ENCODE peak calls at places on chromosomes 13 and 19, in five cellular contexts. O, G, Q, I and N are unnamed samples.

GRCh38 chr19:5228932-5229777 is 111.5 kb downstream of the PTPRS start:
- DNase-seq in O (no peak), G (no peak), Q (no peak), I (no peak), N (no peak)

GRCh38 chr19:18153555-18154134 is 682 bp downstream of the PIK3R2 start:
- DNase-seq in O (no peak), G (no peak), Q (no peak), I (no peak), N (no peak)

GRCh38 chr13:68304287-68304893 is 1074.3 kb upstream of the PCDH9 start:
- DNase-seq in O (no peak), G (peak), Q (peak), I (peak), N (peak)

GRCh38 chr19:39428309-39429112 is 7.2 kb downstream of the RPS16 start:
- DNase-seq in O (peak), G (peak), Q (peak), I (peak), N (peak)

GRCh38 chr13:99686944-99687382 is 185.7 kb downstream of the TM9SF2 start:
- DNase-seq in O (no peak), G (peak), Q (no peak), I (no peak), N (no peak)

GRCh38 chr19:4567584-4568071 is 8.1 kb upstream of the SEMA6B start:
- DNase-seq in O (peak), G (peak), Q (peak), I (peak), N (peak)

GRCh38 chr13:44648392-44649117 is 72.4 kb upstream of the TSC22D1 start:
- DNase-seq in O (no peak), G (peak), Q (no peak), I (peak), N (no peak)

GRCh38 chr19:49461656-49462055 is 8.6 kb downstream of the ALDH16A1 start:
- DNase-seq in O (no peak), G (no peak), Q (no peak), I (no peak), N (no peak)

GRCh38 chr19:57572415-57572947 is 6.2 kb downstream of the ZNF416 start:
- DNase-seq in O (no peak), G (no peak), Q (no peak), I (no peak), N (no peak)

GRCh38 chr13:67410645-67411044 is 180.5 kb upstream of the PCDH9 start:
- DNase-seq in O (no peak), G (peak), Q (no peak), I (no peak), N (peak)

GRCh38 chr13:28257305-28257704 is 119.0 kb downstream of the PAN3 start:
- DNase-seq in O (no peak), G (no peak), Q (no peak), I (no peak), N (no peak)

GRCh38 chr19:38852231-38853044 is 2.7 kb upstream of the HNRNPL start:
- DNase-seq in O (peak), G (peak), Q (peak), I (peak), N (no peak)

GRCh38 chr13:77136902-77137420 is 110.0 kb upstream of the FBXL3 start:
- DNase-seq in O (peak), G (peak), Q (peak), I (no peak), N (no peak)

GRCh38 chr13:32984857-32985626 is 31.2 kb upstream of the KL start:
- DNase-seq in O (peak), G (no peak), Q (peak), I (peak), N (no peak)

GRCh38 chr13:42218576-42218975 is 53.4 kb upstream of the AKAP11 start:
- DNase-seq in O (no peak), G (no peak), Q (no peak), I (no peak), N (no peak)

GRCh38 chr13:51781246-51782022 is 22.5 kb downstream of the DHRS12 start:
- DNase-seq in O (peak), G (peak), Q (peak), I (peak), N (no peak)

GRCh38 chr19:54190942-54191670 is at the start of gene TSEN34:
- DNase-seq in O (peak), G (peak), Q (peak), I (peak), N (peak)

GRCh38 chr13:93339550-93339949 is 112.9 kb downstream of the GPC6 start:
- DNase-seq in O (no peak), G (no peak), Q (no peak), I (no peak), N (no peak)

GRCh38 chr19:35733180-35734125 is 8.8 kb downstream of the IGFLR1 start:
- DNase-seq in O (no peak), G (no peak), Q (no peak), I (no peak), N (no peak)

GRCh38 chr13:44274838-44275237 is 98.8 kb upstream of the SERP2 start:
- DNase-seq in O (peak), G (no peak), Q (no peak), I (no peak), N (no peak)

GRCh38 chr19:51210385-51210784 is 14.5 kb upstream of the CD33 start:
- DNase-seq in O (no peak), G (no peak), Q (no peak), I (no peak), N (no peak)

GRCh38 chr13:51794959-51795358 is 9.0 kb downstream of the DHRS12 start:
- DNase-seq in O (no peak), G (no peak), Q (no peak), I (no peak), N (no peak)

GRCh38 chr19:23409392-23410048 is 14.2 kb upstream of the ZNF91 start:
- DNase-seq in O (no peak), G (no peak), Q (no peak), I (no peak), N (no peak)

GRCh38 chr13:19927117-19927734 is 31.3 kb upstream of the ZMYM2 start:
- DNase-seq in O (peak), G (peak), Q (peak), I (peak), N (no peak)

GRCh38 chr13:50400035-50400726 is 384.9 kb downstream of the KCNRG start:
- DNase-seq in O (peak), G (no peak), Q (peak), I (no peak), N (no peak)

GRCh38 chr13:112756967-112757758 is 67.3 kb downstream of the ATP11A start:
- DNase-seq in O (no peak), G (no peak), Q (no peak), I (no peak), N (peak)

GRCh38 chr19:44644391-44645016 is 794 bp downstream of the PVR start:
- DNase-seq in O (peak), G (peak), Q (peak), I (peak), N (peak)

GRCh38 chr13:31436478-31436877 is 236.7 kb downstream of the B3GLCT start:
- DNase-seq in O (no peak), G (no peak), Q (peak), I (no peak), N (no peak)

GRCh38 chr19:45446295-45446694 is 21.5 kb upstream of the FOSB start:
- DNase-seq in O (peak), G (peak), Q (peak), I (peak), N (no peak)

DNA sequence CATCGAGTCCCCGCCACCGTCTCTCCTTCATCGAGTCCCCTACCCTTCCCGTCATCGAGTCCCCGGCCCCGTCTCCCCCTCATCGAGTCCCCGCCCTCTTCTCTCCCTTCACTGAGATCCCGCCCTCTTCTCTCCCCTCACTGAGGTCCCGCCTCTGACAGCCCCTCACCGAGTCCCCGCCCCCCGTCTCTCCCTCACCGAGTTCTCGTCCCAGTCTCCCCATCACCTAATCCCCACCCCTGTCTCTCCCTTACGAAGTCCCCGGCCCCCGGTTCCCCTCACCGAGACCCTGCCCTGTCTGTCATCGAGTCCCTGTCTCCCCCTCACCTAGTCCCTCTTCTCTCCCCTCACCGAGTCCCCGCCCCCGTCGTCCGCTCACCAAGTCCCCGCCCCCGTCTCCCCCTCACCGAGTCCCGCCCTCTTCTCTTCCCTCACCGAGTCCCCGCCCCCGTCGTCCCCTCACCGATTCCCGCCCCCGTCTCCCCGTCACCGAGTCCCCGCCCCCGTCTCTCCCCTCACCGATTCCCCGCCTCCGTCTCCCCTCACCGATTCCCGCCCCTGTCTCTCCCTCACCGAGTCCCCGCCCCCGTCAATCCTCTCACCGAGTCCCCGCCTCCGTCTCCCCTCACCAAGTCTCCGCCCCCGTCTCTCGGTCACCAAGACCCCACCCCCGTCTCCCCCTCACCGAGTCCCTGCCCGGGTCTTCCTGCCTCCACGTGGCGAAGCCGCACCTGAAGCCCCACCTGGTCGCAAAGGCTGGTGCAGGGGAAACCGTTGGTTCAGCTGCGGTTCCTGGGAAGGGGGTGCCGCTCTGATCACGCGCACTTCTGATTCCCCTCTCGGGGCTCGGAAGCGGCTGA is 23.9 kb upstream of the ZNF846 start:
- DNase-seq in O (peak), G (peak), Q (peak), I (peak), N (peak)
- H2BK5ac ChIP-seq in O (peak), G (peak), Q (peak), I (peak), N (peak)

GRCh38 chr19:9823816-9824215 is 3.9 kb upstream of the UBL5 start:
- DNase-seq in O (no peak), G (no peak), Q (no peak), I (no peak), N (no peak)

GRCh38 chr19:9818734-9819589 is at the start of gene FBXL12:
- DNase-seq in O (peak), G (peak), Q (peak), I (peak), N (peak)

GRCh38 chr19:9819590-9819898 is 665 bp upstream of the FBXL12 start:
- DNase-seq in O (no peak), G (no peak), Q (no peak), I (no peak), N (no peak)

GRCh38 chr19:9818175-9818733 is 625 bp downstream of the FBXL12 start:
- DNase-seq in O (no peak), G (no peak), Q (no peak), I (peak), N (no peak)
- H2BK5ac ChIP-seq in O (peak), G (no peak), Q (no peak), I (peak), N (peak)

GRCh38 chr19:55279773-55280643 is at the start of gene HSPBP1:
- DNase-seq in O (peak), G (peak), Q (peak), I (peak), N (peak)

GRCh38 chr19:55285225-55285890 is 1.6 kb downstream of the BRSK1 start:
- DNase-seq in O (no peak), G (no peak), Q (no peak), I (no peak), N (no peak)

GRCh38 chr19:55284405-55285058 is 735 bp downstream of the BRSK1 start:
- DNase-seq in O (no peak), G (peak), Q (no peak), I (no peak), N (no peak)

GRCh38 chr19:55287361-55288079 is 3.7 kb downstream of the BRSK1 start:
- DNase-seq in O (no peak), G (no peak), Q (no peak), I (no peak), N (no peak)

GRCh38 chr19:55283548-55284393 is at the start of gene BRSK1:
- DNase-seq in O (peak), G (peak), Q (peak), I (no peak), N (peak)
- H2BK5ac ChIP-seq in O (peak), G (no peak), Q (no peak), I (no peak), N (no peak)

DNA sequence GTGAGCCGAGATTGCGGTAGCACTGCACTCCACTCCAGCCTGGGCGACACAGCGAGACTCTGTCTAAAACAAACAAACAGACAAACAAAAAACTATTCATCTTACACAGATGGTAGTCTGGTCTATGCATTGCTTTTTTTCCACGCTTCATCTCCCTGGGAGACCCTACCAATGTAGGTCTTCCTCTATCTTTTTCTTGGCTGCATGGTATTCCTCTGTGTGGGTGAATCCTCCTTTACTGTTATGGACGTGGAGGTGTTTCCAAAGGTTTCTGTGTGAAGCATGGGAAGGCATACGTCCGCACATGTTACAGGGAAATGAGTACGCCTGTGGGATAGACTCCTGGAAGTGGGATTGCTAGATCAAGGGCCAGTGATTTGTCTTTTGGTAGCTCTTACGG is 5.6 kb downstream of the BICRA start:
- DNase-seq in O (no peak), G (no peak), Q (no peak), I (no peak), N (no peak)
- H2BK5ac ChIP-seq in O (no peak), G (no peak), Q (no peak), I (no peak), N (no peak)

GRCh38 chr13:72166102-72166660 is 299.2 kb upstream of the DACH1 start:
- DNase-seq in O (no peak), G (no peak), Q (peak), I (peak), N (no peak)
- H2BK5ac ChIP-seq in O (no peak), G (no peak), Q (no peak), I (no peak), N (no peak)

GRCh38 chr19:47132522-47132852 is 1.9 kb downstream of the SAE1 start:
- DNase-seq in O (no peak), G (no peak), Q (no peak), I (no peak), N (no peak)

GRCh38 chr19:47133021-47133471 is 2.4 kb downstream of the SAE1 start:
- DNase-seq in O (no peak), G (no peak), Q (no peak), I (no peak), N (no peak)

GRCh38 chr19:47130120-47130588 is 481 bp upstream of the SAE1 start:
- DNase-seq in O (no peak), G (no peak), Q (no peak), I (no peak), N (no peak)

GRCh38 chr19:47130589-47131168 is at the start of gene SAE1:
- DNase-seq in O (peak), G (peak), Q (peak), I (peak), N (peak)

DNA sequence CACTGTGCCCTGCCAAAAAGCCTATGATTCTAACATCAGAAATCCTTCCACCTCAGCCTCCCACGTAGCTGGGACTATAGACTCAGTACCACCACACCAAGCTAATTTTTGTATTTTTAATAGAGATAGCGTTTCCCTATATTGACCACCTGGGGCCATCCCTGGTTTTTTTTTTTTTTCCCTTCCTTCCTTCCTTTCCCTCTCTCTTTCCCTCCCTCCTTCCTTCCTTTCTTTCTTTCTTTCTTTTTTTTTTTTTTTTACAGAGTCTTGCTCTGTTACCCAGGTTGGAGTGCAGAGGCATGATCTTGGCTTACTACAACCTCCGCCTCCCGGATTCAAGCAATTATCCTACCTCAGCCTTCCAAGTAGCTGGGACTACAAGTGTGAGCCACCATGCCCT is 1.1 kb upstream of the SAE1 start:
- DNase-seq in O (no peak), G (no peak), Q (no peak), I (no peak), N (no peak)
- H2BK5ac ChIP-seq in O (no peak), G (no peak), Q (no peak), I (no peak), N (no peak)

GRCh38 chr19:47518854-47519253 is 4.0 kb upstream of the NAPA start:
- DNase-seq in O (no peak), G (no peak), Q (no peak), I (no peak), N (no peak)

GRCh38 chr19:47520839-47521238 is 6.0 kb upstream of the NAPA start:
- DNase-seq in O (no peak), G (no peak), Q (no peak), I (no peak), N (no peak)

GRCh38 chr19:47521473-47522180 is 6.8 kb upstream of the NAPA start:
- DNase-seq in O (no peak), G (no peak), Q (no peak), I (no peak), N (no peak)

GRCh38 chr19:47518139-47518538 is 3.3 kb upstream of the NAPA start:
- DNase-seq in O (no peak), G (no peak), Q (no peak), I (no peak), N (no peak)

GRCh38 chr19:47520343-47520806 is 5.5 kb upstream of the NAPA start:
- DNase-seq in O (no peak), G (no peak), Q (no peak), I (no peak), N (no peak)
- H2BK5ac ChIP-seq in O (no peak), G (no peak), Q (no peak), I (no peak), N (no peak)

GRCh38 chr13:85108356-85108755 is 690.9 kb downstream of the SLITRK6 start:
- DNase-seq in O (no peak), G (no peak), Q (no peak), I (peak), N (no peak)
- H2BK5ac ChIP-seq in O (no peak), G (no peak), Q (no peak), I (no peak), N (no peak)

GRCh38 chr19:1274852-1275259 is 474 bp upstream of the FAM174C start:
- DNase-seq in O (no peak), G (no peak), Q (no peak), I (no peak), N (no peak)

GRCh38 chr19:1276620-1277007 is 1.3 kb downstream of the FAM174C start:
- DNase-seq in O (no peak), G (no peak), Q (no peak), I (no peak), N (no peak)

GRCh38 chr19:1275260-1275975 is at the start of gene FAM174C:
- DNase-seq in O (peak), G (peak), Q (peak), I (peak), N (peak)

GRCh38 chr19:1277061-1277460 is 1.7 kb downstream of the FAM174C start:
- DNase-seq in O (no peak), G (no peak), Q (no peak), I (no peak), N (no peak)

DNA sequence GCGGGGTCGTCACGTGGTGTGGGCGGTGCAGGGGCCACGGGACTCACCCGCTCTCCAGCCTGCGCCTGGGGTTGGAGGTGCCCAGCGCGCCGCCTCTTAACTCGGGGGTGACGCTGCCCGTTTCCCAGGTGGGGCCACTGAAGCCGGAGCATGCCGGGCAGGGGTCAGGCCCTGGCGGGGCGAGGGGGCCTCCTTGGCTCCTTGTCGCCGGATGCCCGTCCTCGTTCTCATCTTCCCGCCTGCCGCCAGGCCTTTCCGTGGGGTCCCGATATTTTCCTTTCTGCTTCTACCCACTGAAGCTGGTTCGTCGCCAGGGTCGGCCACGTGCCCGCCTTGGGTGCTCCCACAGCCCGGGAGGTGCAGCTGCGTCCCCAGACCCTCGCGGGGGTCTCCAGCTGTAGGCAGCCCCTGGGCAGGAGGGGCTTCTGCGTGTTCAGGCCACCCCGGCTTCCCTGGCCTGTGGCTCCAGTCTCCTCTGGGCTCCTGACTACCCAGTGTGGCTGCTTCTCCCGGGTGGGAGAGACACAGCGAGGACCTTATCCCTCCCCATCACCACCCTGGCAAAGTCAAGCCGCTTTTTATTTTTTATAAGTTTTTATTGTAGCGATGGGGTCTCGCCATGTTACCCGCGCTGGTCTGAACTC is 768 bp downstream of the FAM174C start:
- DNase-seq in O (no peak), G (no peak), Q (no peak), I (no peak), N (no peak)
- H2BK5ac ChIP-seq in O (peak), G (peak), Q (no peak), I (peak), N (peak)